ENCODE peak calls at places on chromosomes 12 and 14, in ten cellular contexts. X is psoas muscle, N is astrocyte, O is transverse colon, S is endodermal cell, F is fibroblast of lung, R is cardiac muscle cell, Y is IMR-90, A is colonic mucosa, U is HCT116. T is an unnamed sample. For H3K4me1, the result is how much of the 10 kb centered on the place peaks cover.

GRCh38 chr12:32198555-32198954 is 91.9 kb downstream of the BICD1 start:
- DNase-seq in R (peak), F (no peak), Y (peak), O (no peak), U (peak), S (no peak), A (no peak), X (no peak), N (peak), T (no peak)

GRCh38 chr12:54258286-54258685 is 21.6 kb downstream of the CBX5 start:
- DNase-seq in N (peak), X (no peak), O (no peak), Y (peak), R (peak), A (no peak), F (no peak), U (no peak), S (no peak), T (no peak)

GRCh38 chr14:33680873-33681272 is 270.0 kb downstream of the EGLN3 start:
- DNase-seq in S (no peak), F (no peak), O (no peak), Y (no peak), A (no peak), N (no peak), U (no peak), R (no peak), X (no peak), T (no peak)

GRCh38 chr14:94120667-94121335 is 8.6 kb downstream of the IFI27L2 start:
- DNase-seq in N (peak), O (no peak), U (no peak), X (no peak), F (peak), Y (peak), A (no peak), R (no peak), S (no peak), T (no peak)

GRCh38 chr12:24373004-24373403 is 423.5 kb upstream of the SOX5 start:
- DNase-seq in X (no peak), U (no peak), N (no peak), F (peak), S (no peak), Y (peak), O (no peak), R (no peak), A (no peak), T (no peak)

GRCh38 chr12:25364529-25365339 is 114.0 kb upstream of the KRAS start:
- DNase-seq in U (no peak), O (no peak), S (peak), F (no peak), N (no peak), A (no peak), R (no peak), Y (no peak), X (no peak), T (no peak)

GRCh38 chr12:57454566-57455373 is at the start of gene INHBE:
- DNase-seq in R (peak), A (no peak), O (no peak), U (no peak), F (peak), S (peak), Y (peak), X (peak), N (peak), T (peak)

GRCh38 chr12:120939954-120940353 is 35.8 kb upstream of the SPPL3 start:
- DNase-seq in S (no peak), A (no peak), X (no peak), R (no peak), Y (no peak), O (no peak), N (no peak), U (no peak), F (no peak), T (no peak)

GRCh38 chr14:93132472-93133065 is 16.8 kb upstream of the ITPK1 start:
- DNase-seq in N (peak), S (peak), F (peak), O (no peak), R (peak), X (no peak), A (peak), U (no peak), Y (peak), T (no peak)

GRCh38 chr14:86973177-86973576 is 1019.8 kb downstream of the GALC start:
- DNase-seq in F (no peak), O (no peak), Y (no peak), U (no peak), S (no peak), N (no peak), X (no peak), A (no peak), R (no peak), T (no peak)

GRCh38 chr12:103877934-103878510 is 37.0 kb upstream of the NT5DC3 start:
- DNase-seq in Y (peak), R (peak), N (peak), F (peak), O (peak), U (peak), S (peak), A (peak), X (peak), T (peak)

GRCh38 chr12:27076930-27077329 is 5.4 kb downstream of the C12orf71 start:
- DNase-seq in U (no peak), A (no peak), O (no peak), F (no peak), N (no peak), R (no peak), Y (peak), S (no peak), X (no peak), T (no peak)

GRCh38 chr12:124543052-124543590 is 24.3 kb downstream of the NCOR2 start:
- DNase-seq in Y (no peak), F (no peak), R (peak), N (no peak), S (no peak), O (no peak), X (no peak), U (no peak), A (no peak), T (no peak)

GRCh38 chr12:69252033-69252432 is 12.7 kb downstream of the CPSF6 start:
- DNase-seq in O (no peak), Y (no peak), S (no peak), R (no peak), A (no peak), N (no peak), X (no peak), U (no peak), F (no peak), T (no peak)

GRCh38 chr12:52207895-52208294 is 16.1 kb upstream of the KRT80 start:
- DNase-seq in O (no peak), R (peak), S (peak), A (no peak), X (peak), Y (peak), N (peak), F (peak), U (no peak), T (no peak)

GRCh38 chr12:52210186-52210924 is 18.5 kb upstream of the KRT80 start:
- DNase-seq in S (peak), U (no peak), A (no peak), O (no peak), Y (peak), R (peak), F (peak), X (peak), N (peak), T (no peak)

GRCh38 chr12:52209321-52209720 is 17.5 kb upstream of the KRT80 start:
- DNase-seq in F (no peak), S (peak), A (no peak), X (no peak), O (no peak), N (no peak), U (no peak), R (no peak), Y (no peak), T (no peak)

GRCh38 chr12:52207106-52207505 is 15.3 kb upstream of the KRT80 start:
- DNase-seq in R (no peak), S (peak), U (no peak), X (no peak), N (no peak), Y (no peak), A (no peak), O (no peak), F (no peak), T (no peak)

DNA sequence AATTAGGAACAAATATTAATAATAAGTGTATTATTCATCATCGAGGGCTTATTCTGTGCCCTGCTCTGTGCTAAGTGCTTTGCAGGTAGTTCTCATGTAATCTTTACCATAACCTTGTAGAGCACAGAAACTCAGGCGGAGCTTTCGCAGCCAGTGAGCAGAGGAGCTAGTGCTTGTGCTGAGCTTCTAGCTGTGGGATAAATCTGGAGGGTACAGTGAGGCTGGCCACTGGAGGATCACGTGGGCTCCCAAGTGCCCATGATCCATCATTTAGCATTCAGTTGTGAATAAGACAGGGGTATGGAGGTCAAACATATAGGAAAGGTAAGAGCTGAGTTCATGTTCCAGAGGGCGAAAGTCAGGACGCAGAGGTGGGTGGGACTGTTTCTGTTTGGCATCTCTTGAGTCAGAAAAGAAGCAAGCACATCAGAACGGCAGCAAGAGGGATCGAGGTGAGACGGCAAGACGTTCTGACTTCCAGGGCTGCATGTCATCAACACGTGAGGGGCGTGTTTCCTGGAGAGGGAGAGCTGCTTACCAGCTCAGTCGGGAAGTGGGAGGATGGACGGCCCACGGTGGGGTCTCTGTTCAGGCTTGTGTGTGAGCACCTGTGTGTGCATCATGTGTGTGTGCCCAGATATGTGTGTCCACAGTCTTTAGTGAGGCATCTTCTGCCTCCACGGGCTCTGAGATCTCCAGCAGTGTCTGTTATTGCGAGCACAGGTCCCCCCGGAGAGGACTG is 16.8 kb upstream of the KRT80 start:
- DNase-seq in U (no peak), X (no peak), R (no peak), O (no peak), A (no peak), S (peak), Y (no peak), N (no peak), F (no peak), T (no peak)
- H3K4me1 ChIP-seq in U (under half), X (under half), R (under half), O (under half), A (under half), S (under half), Y (under half), N (under half), F (under half), T (under half)

GRCh38 chr12:60231976-60232907 is 636.4 kb downstream of the SLC16A7 start:
- DNase-seq in U (no peak), X (no peak), A (no peak), N (no peak), O (no peak), Y (no peak), R (no peak), S (no peak), F (no peak), T (no peak)
- TF ChIP-seq CTCF in U (no peak), X (no peak), A (no peak), N (no peak), O (no peak), Y (no peak), R (no peak), S (no peak), F (no peak), T (no peak)

GRCh38 chr12:6887460-6887859 is 14.4 kb upstream of the SPSB2 start:
- DNase-seq in S (no peak), A (peak), N (no peak), X (no peak), Y (no peak), F (no peak), O (no peak), U (no peak), R (no peak), T (peak)

GRCh38 chr12:6883683-6884082 is 10.6 kb upstream of the SPSB2 start:
- DNase-seq in A (no peak), N (no peak), X (no peak), F (no peak), R (no peak), O (no peak), U (no peak), S (no peak), Y (no peak), T (no peak)

GRCh38 chr12:6888360-6888759 is 15.3 kb upstream of the SPSB2 start:
- DNase-seq in U (no peak), N (no peak), A (no peak), R (no peak), F (no peak), Y (no peak), X (no peak), O (no peak), S (no peak), T (no peak)

GRCh38 chr12:6883252-6883651 is 10.1 kb upstream of the SPSB2 start:
- DNase-seq in N (no peak), X (no peak), A (no peak), U (no peak), O (no peak), R (no peak), S (no peak), Y (no peak), F (no peak), T (no peak)

DNA sequence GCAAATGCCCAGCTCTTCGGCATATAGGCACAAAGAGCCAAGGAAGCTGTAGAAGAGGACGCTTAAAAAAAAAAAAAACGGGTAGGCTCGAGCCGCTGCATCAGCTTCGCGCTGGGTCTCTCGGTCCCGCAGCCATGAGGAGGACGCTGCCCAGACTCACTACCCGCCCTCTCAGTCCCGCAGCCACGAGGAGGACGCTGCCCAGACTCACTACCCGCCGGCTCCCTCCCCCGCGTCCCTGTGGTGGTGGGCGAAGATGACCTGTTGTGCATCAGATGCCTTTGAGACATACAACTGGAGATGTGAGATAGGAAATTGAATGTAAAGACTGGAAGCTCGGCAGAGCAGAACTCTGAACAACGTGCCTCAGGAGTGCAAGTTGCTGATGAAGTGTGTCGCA is 11.4 kb upstream of the SPSB2 start:
- DNase-seq in O (no peak), N (no peak), Y (no peak), A (no peak), F (no peak), R (no peak), S (no peak), X (no peak), U (no peak), T (no peak)
- H3K4me1 ChIP-seq in O (under half), N (under half), Y (under half), A (under half), F (under half), R (under half), S (under half), X (under half), U (under half), T (half or more)

DNA sequence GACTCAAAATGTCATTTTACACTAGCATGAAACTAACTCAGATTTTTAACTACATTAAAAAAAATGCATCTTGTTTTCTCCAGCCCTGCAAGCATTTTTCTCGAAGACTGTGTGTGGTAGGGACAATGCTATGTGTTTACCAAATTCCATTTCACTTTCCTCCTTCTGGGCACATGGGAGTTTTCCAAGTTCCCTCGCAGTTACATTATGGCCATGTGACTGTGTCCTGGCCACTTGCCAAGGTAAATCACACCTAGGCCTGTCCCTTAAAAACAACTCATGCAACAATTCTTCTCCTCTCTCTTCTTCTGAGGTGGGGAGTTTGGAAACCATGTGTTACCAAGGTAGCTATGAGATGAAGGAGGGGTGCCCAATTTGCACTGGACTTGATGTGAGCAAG is 108.7 kb downstream of the SYT10 start:
- DNase-seq in O (no peak), F (no peak), N (no peak), S (no peak), X (no peak), Y (no peak), R (no peak), A (no peak), U (no peak), T (no peak)
- TF ChIP-seq CTCF in O (no peak), F (no peak), N (no peak), S (no peak), X (no peak), Y (no peak), R (no peak), A (no peak), U (no peak), T (no peak)

GRCh38 chr14:73774244-73774575 is 60.0 kb upstream of the PNMA1 start:
- DNase-seq in A (no peak), S (peak), X (no peak), F (no peak), R (no peak), O (no peak), U (no peak), Y (no peak), N (no peak), T (no peak)

GRCh38 chr14:73774671-73775070 is 60.5 kb upstream of the PNMA1 start:
- DNase-seq in A (no peak), N (no peak), Y (no peak), X (no peak), R (no peak), F (no peak), O (no peak), U (no peak), S (peak), T (no peak)

GRCh38 chr14:73775339-73776193 is 61.4 kb upstream of the PNMA1 start:
- DNase-seq in X (no peak), R (no peak), A (no peak), S (peak), U (no peak), O (no peak), N (no peak), F (no peak), Y (no peak), T (no peak)

GRCh38 chr14:73777420-73777819 is 63.2 kb upstream of the PNMA1 start:
- DNase-seq in X (no peak), A (no peak), R (no peak), Y (no peak), O (no peak), U (no peak), F (no peak), S (peak), N (no peak), T (no peak)

DNA sequence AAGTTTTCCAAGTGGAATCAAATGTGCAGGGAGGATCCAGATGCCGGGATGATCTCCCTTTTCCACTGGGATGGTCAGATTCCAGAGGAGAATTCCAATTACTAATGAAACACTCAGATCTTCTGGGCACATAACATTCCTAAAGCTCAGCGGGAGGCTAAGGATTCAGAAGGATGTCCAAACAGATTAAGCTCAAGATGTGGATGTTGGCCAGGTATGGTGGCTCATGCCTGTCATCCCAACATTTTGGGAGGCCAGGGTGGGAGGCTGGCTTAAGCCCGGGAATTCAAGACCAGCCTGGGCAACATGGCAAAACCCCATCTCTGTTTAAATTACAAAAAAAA is 62.0 kb upstream of the PNMA1 start:
- DNase-seq in X (no peak), S (no peak), R (peak), Y (no peak), F (no peak), N (peak), O (no peak), U (no peak), A (no peak), T (no peak)
- H3K4me1 ChIP-seq in X (half or more), S (under half), R (under half), Y (under half), F (under half), N (under half), O (under half), U (under half), A (under half), T (under half)

DNA sequence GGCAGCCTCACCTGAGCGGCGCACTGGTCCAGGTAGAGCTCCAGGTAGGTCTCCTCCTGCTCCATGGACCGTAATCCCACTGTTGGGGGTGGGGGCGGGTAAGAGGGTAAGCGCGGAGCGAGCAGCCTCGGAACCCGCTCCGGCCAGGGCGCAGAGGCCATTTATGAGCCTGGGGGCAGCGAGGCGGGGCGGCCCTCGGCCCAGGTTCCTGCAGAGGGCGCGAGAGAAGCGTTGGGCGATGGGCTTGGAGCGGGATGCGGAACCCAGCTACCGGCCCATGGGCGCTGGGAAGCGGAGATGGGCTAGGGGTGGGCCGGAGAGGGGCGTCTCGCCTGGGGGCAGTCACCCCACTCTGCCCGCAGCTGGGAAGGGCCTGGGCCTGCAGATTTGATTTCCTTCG is at the start of gene TBPL2:
- DNase-seq in N (no peak), S (peak), F (no peak), U (no peak), O (no peak), A (no peak), R (peak), X (no peak), Y (no peak), T (no peak)
- TF ChIP-seq CTCF in N (no peak), S (peak), F (peak), U (no peak), O (no peak), A (no peak), R (peak), X (no peak), Y (peak), T (no peak)

GRCh38 chr14:101072070-101072469 is 168.5 kb upstream of the RTL1 start:
- DNase-seq in O (no peak), F (no peak), Y (no peak), R (no peak), X (no peak), S (no peak), U (no peak), N (no peak), A (peak), T (no peak)
- H3K4me1 ChIP-seq in O (under half), F (under half), Y (under half), R (under half), X (under half), S (under half), U (under half), N (half or more), A (under half), T (under half)

T was measured in Caco-2.